ENCODE peak calls at places on chromosomes 12 and 14, in seven cellular contexts. O is fibroblast of pulmonary artery, Y is HFF-Myc, R is RCC 7860, E is astrocyte, X is Right ventricle myocardium superior, S is MG63. W is an unnamed sample.

GRCh38 chr12:124655317-124656213 is 88.2 kb upstream of the NCOR2 start:
- DNase-seq in O (peak; percentile 99), Y (peak; percentile 73), R (no peak), E (peak; percentile 95), X (peak; percentile 91), S (peak; percentile 70), W (peak; percentile 99)

GRCh38 chr12:116490481-116490880 is 68.7 kb upstream of the MAP1LC3B2 start:
- DNase-seq in O (peak; percentile 42), Y (no peak), R (no peak), E (no peak), X (no peak), S (no peak), W (peak; percentile 33)

GRCh38 chr14:92937229-92937937 is 14.4 kb downstream of the CHGA start:
- DNase-seq in O (no peak), Y (no peak), R (no peak), E (no peak), X (no peak), S (no peak), W (no peak)

GRCh38 chr12:18483723-18484325 is 222.5 kb downstream of the PIK3C2G start:
- DNase-seq in O (no peak), Y (no peak), R (no peak), E (no peak), X (no peak), S (no peak), W (no peak)

GRCh38 chr14:29126361-29126760 is 359.8 kb downstream of the FOXG1 start:
- DNase-seq in O (no peak), Y (no peak), R (no peak), E (no peak), X (no peak), S (no peak), W (peak; percentile 11)

GRCh38 chr12:105409881-105410471 is 79.5 kb downstream of the C12orf75 start:
- DNase-seq in O (peak; percentile 75), Y (no peak), R (no peak), E (peak; percentile 36), X (peak; percentile 68), S (no peak), W (peak; percentile 48)

GRCh38 chr12:108352591-108352990 is 13.5 kb upstream of the CMKLR1 start:
- DNase-seq in O (no peak), Y (no peak), R (no peak), E (no peak), X (no peak), S (no peak), W (no peak)

GRCh38 chr12:115755061-115755751 is 522.3 kb downstream of the MED13L start:
- DNase-seq in O (no peak), Y (no peak), R (no peak), E (no peak), X (no peak), S (no peak), W (no peak)

GRCh38 chr12:110343114-110343513 is 60.4 kb downstream of the ANAPC7 start:
- DNase-seq in O (no peak), Y (no peak), R (no peak), E (no peak), X (no peak), S (no peak), W (no peak)

GRCh38 chr12:6273931-6274687 is 36.4 kb upstream of the PLEKHG6 start:
- DNase-seq in O (peak; percentile 74), Y (no peak), R (peak; percentile 44), E (no peak), X (no peak), S (no peak), W (no peak)

GRCh38 chr12:112978163-112979081 is at the start of gene OAS2:
- DNase-seq in O (peak; percentile 53), Y (peak; percentile 15), R (no peak), E (no peak), X (peak; percentile 65), S (peak; percentile 81), W (peak; percentile 83)

GRCh38 chr12:115323223-115323905 is 639.4 kb upstream of the TBX3 start:
- DNase-seq in O (peak; percentile 32), Y (peak; percentile 81), R (no peak), E (peak; percentile 54), X (no peak), S (no peak), W (peak; percentile 67)

GRCh38 chr14:77267937-77268699 is 2.9 kb downstream of the NGB start:
- DNase-seq in O (no peak), Y (no peak), R (no peak), E (no peak), X (no peak), S (no peak), W (no peak)

GRCh38 chr12:120247621-120248030 is 17.9 kb downstream of the PXN start:
- DNase-seq in O (peak; percentile 51), Y (peak; percentile 88), R (peak; percentile 50), E (peak; percentile 71), X (no peak), S (no peak), W (peak; percentile 62)

GRCh38 chr14:75426332-75427125 is 1.3 kb upstream of the JDP2 start:
- DNase-seq in O (no peak), Y (no peak), R (no peak), E (no peak), X (no peak), S (no peak), W (no peak)

GRCh38 chr14:103543721-103544626 is 15.0 kb downstream of the TRMT61A start:
- DNase-seq in O (no peak), Y (no peak), R (no peak), E (no peak), X (peak; percentile 80), S (no peak), W (no peak)